ENCODE peak calls at places on chromosomes 6 and 20, in nine cellular contexts. Y, H, K, B, M, D, R, W and S are unnamed samples.

GRCh38 chr20:48788486-48789072 is 39.2 kb downstream of the PREX1 start:
- DNase-seq in H (no peak), W (no peak), Y (peak; percentile 67), R (no peak), D (no peak), K (no peak), B (no peak), M (no peak), S (no peak)

GRCh38 chr6:71045296-71045695 is 88.4 kb upstream of the B3GAT2 start:
- DNase-seq in H (no peak), D (no peak), Y (no peak), K (no peak), R (no peak), W (no peak), B (no peak), M (no peak), S (no peak)

GRCh38 chr6:551405-551804 is 105.5 kb downstream of the HUS1B start:
- DNase-seq in W (no peak), M (no peak), Y (peak; percentile 50), R (peak; percentile 51), B (no peak), H (no peak), K (no peak), D (no peak), S (peak; percentile 43)

GRCh38 chr6:41546866-41547798 is 951 bp downstream of the FOXP4 start:
- DNase-seq in Y (peak; percentile 70), B (no peak), M (no peak), W (no peak), R (peak; percentile 30), H (peak; percentile 57), D (no peak), K (no peak), S (peak; percentile 63)

GRCh38 chr6:87165169-87165568 is 9.8 kb downstream of the ZNF292 start:
- DNase-seq in M (no peak), R (no peak), D (no peak), H (no peak), K (no peak), W (no peak), Y (no peak), B (no peak), S (no peak)

GRCh38 chr6:111769365-111770127 is 103.7 kb downstream of the FYN start:
- DNase-seq in B (no peak), H (no peak), M (no peak), R (no peak), K (no peak), Y (no peak), W (no peak), D (no peak), S (no peak)

GRCh38 chr20:2483504-2483903 is 12.9 kb upstream of the SNRPB start:
- DNase-seq in Y (no peak), B (no peak), H (no peak), K (no peak), R (no peak), M (no peak), W (no peak), D (no peak), S (no peak)

GRCh38 chr20:14259691-14260090 is 77.7 kb downstream of the FLRT3 start:
- DNase-seq in K (no peak), D (no peak), R (peak; percentile 1), Y (no peak), W (no peak), B (no peak), M (no peak), H (no peak), S (no peak)

GRCh38 chr6:148530394-148530923 is 187.8 kb downstream of the SASH1 start:
- DNase-seq in M (no peak), D (peak; percentile 90), R (peak; percentile 98), H (no peak), K (no peak), B (no peak), Y (peak; percentile 39), W (no peak), S (peak; percentile 21)

DNA sequence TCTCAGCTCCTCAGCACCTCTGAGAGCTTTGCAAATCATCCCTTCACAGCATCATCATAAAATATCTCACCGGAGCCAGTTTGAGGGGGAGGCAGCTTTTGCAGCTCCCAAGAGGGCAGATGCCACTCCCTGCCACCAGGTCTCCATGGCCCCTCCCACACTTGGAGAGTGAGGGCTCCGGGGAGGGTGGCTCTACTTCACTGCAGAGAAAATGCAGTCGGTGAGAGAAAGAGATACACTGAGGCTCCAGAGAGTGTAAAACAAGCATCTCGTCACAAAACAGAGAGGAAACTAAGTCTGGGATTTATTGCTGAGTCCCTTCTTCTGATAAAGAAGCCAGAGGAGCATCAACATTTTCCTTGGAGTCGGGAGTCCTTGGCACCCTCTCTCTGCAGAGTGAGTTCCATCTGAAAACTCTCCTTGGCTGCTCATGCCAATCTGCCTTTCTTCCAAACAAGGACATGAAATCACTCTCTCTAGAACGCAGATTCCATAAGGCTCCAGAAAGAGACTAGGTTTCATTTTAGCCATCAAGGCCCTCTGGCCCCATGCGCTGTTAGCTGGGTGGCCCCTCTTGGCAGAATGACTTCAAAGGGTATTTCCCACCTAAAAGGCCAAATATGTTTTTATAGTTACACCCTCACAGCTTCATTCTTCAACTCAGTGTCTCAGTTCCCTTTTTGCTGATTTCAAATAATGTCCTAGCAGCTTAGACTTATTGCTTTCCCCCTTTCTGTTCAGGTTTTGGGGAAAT is 70.6 kb upstream of the F13A1 start:
- DNase-seq in Y (peak; percentile 37), H (no peak), K (no peak), D (no peak), B (no peak), M (no peak), W (no peak), R (no peak), S (no peak)
- TF ChIP-seq POLR2A in Y (no peak), H (no peak), K (no peak), D (no peak), B (no peak), M (no peak), W (no peak), R (no peak), S (no peak)

GRCh38 chr6:28220164-28221133 is 4.6 kb upstream of the ZSCAN9 start:
- DNase-seq in M (no peak), B (no peak), H (no peak), D (no peak), R (peak; percentile 22), Y (peak; percentile 39), W (no peak), K (no peak), S (no peak)
- TF ChIP-seq POLR2A in M (no peak), B (no peak), H (no peak), D (no peak), R (no peak), Y (no peak), W (no peak), K (no peak), S (no peak)

GRCh38 chr6:141403827-141404226 is 728.9 kb upstream of the GJE1 start:
- DNase-seq in Y (no peak), K (no peak), D (no peak), B (peak; percentile 57), R (no peak), M (peak; percentile 41), W (no peak), H (no peak), S (no peak)

GRCh38 chr6:141402489-141402888 is 730.2 kb upstream of the GJE1 start:
- DNase-seq in M (no peak), D (no peak), H (no peak), B (no peak), K (no peak), W (no peak), Y (no peak), R (no peak), S (no peak)

GRCh38 chr6:141401851-141402250 is 730.9 kb upstream of the GJE1 start:
- DNase-seq in B (no peak), Y (no peak), K (no peak), M (no peak), W (no peak), D (no peak), R (no peak), H (no peak), S (no peak)

GRCh38 chr6:141403103-141403502 is 729.6 kb upstream of the GJE1 start:
- DNase-seq in D (no peak), Y (no peak), B (no peak), K (no peak), W (no peak), H (no peak), R (no peak), M (no peak), S (no peak)

DNA sequence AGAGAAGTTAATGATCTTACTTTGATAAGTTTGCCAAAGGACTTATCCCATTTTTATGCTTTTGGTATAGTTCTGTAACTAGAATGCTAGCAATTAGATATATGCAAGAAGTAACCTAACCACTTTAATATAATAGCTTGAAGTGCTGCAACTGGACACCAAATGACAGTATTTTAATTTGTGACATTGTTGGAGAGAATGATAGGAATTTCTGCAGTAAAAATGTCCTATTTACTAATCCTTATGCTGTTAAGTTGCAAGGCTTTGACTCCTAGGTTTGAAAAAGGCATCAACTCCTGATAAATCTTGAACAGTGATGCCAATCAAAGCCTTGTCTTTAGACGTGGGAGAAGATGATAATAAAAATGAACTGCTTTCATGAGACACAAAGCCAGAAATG is 726.0 kb upstream of the GJE1 start:
- DNase-seq in M (no peak), R (no peak), H (no peak), W (no peak), K (no peak), D (no peak), B (no peak), Y (no peak), S (no peak)
- TF ChIP-seq POLR2A in M (no peak), R (no peak), H (no peak), W (no peak), K (no peak), D (no peak), B (no peak), Y (no peak), S (no peak)

DNA sequence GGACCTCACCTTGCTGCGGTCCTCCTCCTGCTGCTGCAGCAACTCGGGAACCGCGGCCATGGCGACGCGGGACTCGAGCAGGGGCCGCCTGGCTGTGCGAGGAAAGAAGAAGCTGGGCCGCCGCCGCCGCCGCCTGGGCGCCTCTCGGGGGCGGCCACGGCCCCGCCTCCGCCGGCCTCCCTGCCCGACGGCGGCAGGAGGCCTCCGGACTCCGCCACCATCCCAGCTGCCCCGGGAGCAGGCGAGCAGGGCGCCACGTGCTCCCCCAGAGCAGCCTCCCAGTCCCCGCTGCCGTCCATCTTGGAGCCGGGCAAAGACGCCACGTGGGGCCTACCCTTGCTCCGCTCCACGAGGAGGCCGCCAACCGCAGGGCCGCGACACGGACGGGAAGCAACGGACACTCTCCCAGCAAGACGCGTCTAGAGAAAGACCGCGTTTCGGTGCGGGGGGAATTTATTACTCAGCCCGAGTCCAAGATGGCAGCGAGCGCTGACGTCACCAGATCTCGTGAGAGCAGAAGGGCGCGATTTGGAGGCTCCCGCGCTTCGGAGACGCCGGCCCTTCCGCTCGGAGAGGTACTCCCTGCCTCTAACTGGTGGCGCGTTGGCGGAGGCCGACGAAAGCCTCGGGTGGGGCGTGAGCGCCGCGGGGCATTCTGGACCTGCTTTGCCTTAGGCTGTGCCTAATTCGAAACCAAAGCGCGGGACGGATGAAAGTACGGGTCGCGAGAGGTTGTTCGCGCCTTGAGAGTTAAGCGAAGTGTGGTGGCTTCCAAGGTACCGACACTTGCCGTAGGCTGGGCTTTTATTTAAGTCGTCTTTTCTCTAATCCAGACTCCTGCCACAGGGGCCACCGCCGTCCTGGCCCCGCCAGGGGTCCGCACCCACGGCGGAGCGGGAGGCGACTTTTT is at the start of the genes MGME1 and SNX5:
- DNase-seq in M (peak; percentile 99), W (peak; percentile 99), R (peak; percentile 99), B (peak; percentile 97), H (peak; percentile 99), K (peak; percentile 100), Y (peak; percentile 100), D (peak; percentile 100), S (peak; percentile 93)
- TF ChIP-seq POLR2A in M (no peak), W (peak; percentile 85), R (peak; percentile 97), B (peak; percentile 49), H (no peak), K (peak; percentile 26), Y (peak; percentile 90), D (peak; percentile 25), S (peak; percentile 94)

GRCh38 chr6:2940010-2940850 is 31.1 kb downstream of the SERPINB6 start:
- DNase-seq in Y (peak; percentile 49), H (no peak), M (peak; percentile 10), R (no peak), D (peak; percentile 74), K (no peak), W (no peak), B (no peak), S (no peak)
- TF ChIP-seq POLR2A in Y (no peak), H (no peak), M (no peak), R (no peak), D (no peak), K (no peak), W (peak; percentile 18), B (no peak), S (no peak)